ENCODE peak calls at places on chromosome 11, in ten cellular contexts. K is HS-5; A is HCEC 1CT; C is EL; F is psoas muscle; Z is stimulated activated CD8-positive, alpha-beta memory T cell treated with anti-CD3 and anti-CD28 coated beads, Interleukin-12 subunit alpha, Interleukin-12 subunit beta, amount 100 ng/mL, for 1 hour; Y is stimulated activated CD4-positive, alpha-beta T cell treated with anti-CD3 and anti-CD28 coated beads, Interleukin-2, amount 100 ng/mL, for 4 hours; Q is retina; X is chondrocyte; V is activated T-cell treated with anti-CD3 and anti-CD28 coated beads for 1 hour. J is an unnamed sample.

GRCh38 chr11:18958221-18958910 is 19.2 kb upstream of the MRGPRX1 start:
- DNase-seq in K (no peak), A (no peak), C (no peak), F (no peak), Z (no peak), Y (no peak), Q (no peak), X (no peak), V (no peak), J (no peak)

GRCh38 chr11:72673943-72674828 is at the start of gene PDE2A:
- DNase-seq in K (no peak), A (no peak), C (no peak), F (no peak), Z (no peak), Y (no peak), Q (peak), X (no peak), V (no peak), J (no peak)

GRCh38 chr11:126739499-126740145 is 260.9 kb downstream of the KIRREL3 start:
- DNase-seq in K (no peak), A (no peak), C (no peak), F (no peak), Z (no peak), Y (no peak), Q (no peak), X (no peak), V (no peak), J (no peak)

GRCh38 chr11:119263352-119263940 is 53.5 kb downstream of the MCAM start:
- DNase-seq in K (no peak), A (no peak), C (no peak), F (no peak), Z (no peak), Y (no peak), Q (no peak), X (no peak), V (no peak), J (peak)

GRCh38 chr11:125397421-125397820 is 98.6 kb downstream of the FEZ1 start:
- DNase-seq in K (no peak), A (no peak), C (no peak), F (no peak), Z (no peak), Y (no peak), Q (no peak), X (no peak), V (no peak), J (no peak)

GRCh38 chr11:75836422-75836821 is 21.4 kb downstream of the UVRAG start:
- DNase-seq in K (no peak), A (no peak), C (no peak), F (no peak), Z (no peak), Y (no peak), Q (no peak), X (no peak), V (no peak), J (no peak)

GRCh38 chr11:134531331-134532135 is 119.5 kb upstream of the B3GAT1 start:
- DNase-seq in K (no peak), A (no peak), C (no peak), F (peak), Z (no peak), Y (no peak), Q (no peak), X (peak), V (no peak), J (no peak)

GRCh38 chr11:100980156-100980555 is 149.5 kb downstream of the PGR start:
- DNase-seq in K (peak), A (peak), C (no peak), F (no peak), Z (no peak), Y (no peak), Q (no peak), X (no peak), V (no peak), J (no peak)

GRCh38 chr11:88522624-88523361 is 185.3 kb upstream of the CTSC start:
- DNase-seq in K (no peak), A (no peak), C (no peak), F (no peak), Z (no peak), Y (no peak), Q (no peak), X (no peak), V (no peak), J (no peak)

GRCh38 chr11:105168457-105168856 is 28.9 kb upstream of the CARD18 start:
- DNase-seq in K (peak), A (peak), C (peak), F (no peak), Z (no peak), Y (no peak), Q (no peak), X (no peak), V (no peak), J (peak)

GRCh38 chr11:85749884-85750283 is 61.1 kb downstream of the SYTL2 start:
- DNase-seq in K (no peak), A (no peak), C (no peak), F (no peak), Z (no peak), Y (no peak), Q (no peak), X (no peak), V (no peak), J (no peak)

GRCh38 chr11:73528420-73528819 is 69.5 kb downstream of the FAM168A start:
- DNase-seq in K (no peak), A (no peak), C (no peak), F (no peak), Z (no peak), Y (no peak), Q (no peak), X (no peak), V (no peak), J (peak)

GRCh38 chr11:124657922-124658321 is 15.6 kb downstream of the SIAE start:
- DNase-seq in K (no peak), A (no peak), C (no peak), F (no peak), Z (no peak), Y (no peak), Q (no peak), X (no peak), V (no peak), J (no peak)

GRCh38 chr11:117945047-117945820 is 16.0 kb upstream of the TMPRSS13 start:
- DNase-seq in K (no peak), A (no peak), C (no peak), F (no peak), Z (no peak), Y (no peak), Q (no peak), X (no peak), V (no peak), J (no peak)

GRCh38 chr11:28289444-28289843 is 181.3 kb downstream of the METTL15 start:
- DNase-seq in K (no peak), A (no peak), C (peak), F (no peak), Z (no peak), Y (no peak), Q (no peak), X (no peak), V (no peak), J (peak)

J was measured in EH.